ENCODE peak calls at places on chromosome 2, in seven cellular contexts. W is IMR-90; R is CD4-positive, alpha-beta memory T cell; I is uterus; N is GM06990; H is OCI-LY7; E is epithelial cell of esophagus. G is an unnamed sample.

GRCh38 chr2:29443086-29443485 is 327.9 kb downstream of the CLIP4 start:
- DNase-seq in W (no peak), E (no peak), I (no peak), R (no peak), H (no peak), N (no peak), G (no peak)

GRCh38 chr2:153935511-153935910 is 63.8 kb downstream of the GALNT13 start:
- DNase-seq in I (no peak), E (no peak), W (no peak), N (no peak), R (no peak), H (no peak), G (no peak)

GRCh38 chr2:121346886-121347285 is 61.9 kb upstream of the TFCP2L1 start:
- DNase-seq in N (no peak), I (no peak), W (no peak), H (no peak), E (no peak), R (no peak), G (no peak)

GRCh38 chr2:64750001-64750816 is 96.5 kb upstream of the SERTAD2 start:
- DNase-seq in I (peak), R (peak), E (peak), W (peak), H (peak), N (peak), G (peak)

GRCh38 chr2:168345601-168346000 is 98.2 kb upstream of the STK39 start:
- DNase-seq in W (no peak), I (no peak), H (peak), R (no peak), E (no peak), N (no peak), G (no peak)

GRCh38 chr2:24828641-24829040 is 35.4 kb downstream of the CENPO start:
- DNase-seq in R (no peak), N (no peak), H (no peak), I (no peak), W (no peak), E (no peak), G (no peak)

GRCh38 chr2:216192181-216192580 is 83.0 kb downstream of the XRCC5 start:
- DNase-seq in W (no peak), R (no peak), N (no peak), H (no peak), E (no peak), I (no peak), G (no peak)

GRCh38 chr2:160194351-160194750 is 5.7 kb downstream of the ITGB6 start:
- DNase-seq in N (no peak), I (no peak), R (no peak), W (no peak), H (no peak), E (peak), G (no peak)

GRCh38 chr2:215598376-215598975 is 162.6 kb upstream of the FN1 start:
- DNase-seq in N (no peak), E (peak), R (no peak), W (peak), H (no peak), I (no peak), G (no peak)

GRCh38 chr2:26765475-26766200 is 1.6 kb downstream of the SLC35F6 start:
- DNase-seq in R (no peak), W (no peak), H (no peak), N (no peak), I (no peak), E (peak), G (no peak)

GRCh38 chr2:169050476-169051240 is 18.7 kb upstream of the DHRS9 start:
- DNase-seq in I (no peak), H (no peak), N (no peak), R (no peak), W (no peak), E (peak), G (no peak)

GRCh38 chr2:1482253-1482675 is 69.0 kb downstream of the TPO start:
- DNase-seq in R (no peak), I (no peak), E (no peak), H (no peak), W (no peak), N (no peak), G (no peak)

GRCh38 chr2:1478311-1479305 is 65.3 kb downstream of the TPO start:
- DNase-seq in W (no peak), R (no peak), N (no peak), I (no peak), E (no peak), H (no peak), G (peak)

GRCh38 chr2:1482981-1483380 is 69.7 kb downstream of the TPO start:
- DNase-seq in H (no peak), I (no peak), W (no peak), N (no peak), R (no peak), E (no peak), G (no peak)

GRCh38 chr2:1481406-1482252 is 68.4 kb downstream of the TPO start:
- DNase-seq in R (no peak), I (no peak), E (no peak), N (no peak), W (no peak), H (no peak), G (no peak)

DNA sequence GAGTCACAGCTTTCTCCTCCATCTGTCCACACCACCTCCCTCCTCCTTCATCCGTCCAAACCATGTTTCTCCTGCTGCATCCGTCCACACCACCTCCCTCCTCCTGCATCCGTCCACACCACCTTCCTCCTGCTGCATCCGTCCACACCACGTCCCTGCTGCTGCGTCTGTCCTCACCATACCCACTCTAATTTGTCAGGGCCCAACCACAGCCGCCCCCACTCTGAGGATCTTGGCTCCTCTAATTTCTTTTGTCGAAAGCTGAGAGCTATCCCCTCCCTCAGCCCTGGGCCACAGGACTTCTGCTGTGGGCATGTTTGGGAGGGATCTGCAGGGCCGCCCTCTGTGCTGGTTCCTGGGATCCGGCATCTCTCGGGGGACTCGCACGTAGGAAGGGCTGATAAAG is 67.4 kb downstream of the TPO start:
- DNase-seq in H (no peak), R (no peak), W (no peak), E (no peak), N (no peak), I (no peak), G (no peak)
- H3K4me3 ChIP-seq in H (no peak), R (no peak), W (no peak), E (no peak), N (no peak), I (no peak), G (no peak)

GRCh38 chr2:55859875-55860274 is 63.7 kb downstream of the EFEMP1 start:
- DNase-seq in N (no peak), E (no peak), H (no peak), I (no peak), W (no peak), R (no peak), G (no peak)
- H3K4me3 ChIP-seq in N (no peak), E (no peak), H (no peak), I (no peak), W (no peak), R (no peak), G (no peak)

GRCh38 chr2:100104718-100105677 is 37.4 kb downstream of the AFF3 start:
- DNase-seq in E (no peak), R (peak), I (peak), N (peak), H (peak), W (peak), G (peak)

GRCh38 chr2:100107911-100108647 is 34.3 kb downstream of the AFF3 start:
- DNase-seq in H (no peak), E (no peak), I (no peak), W (no peak), N (no peak), R (no peak), G (no peak)

GRCh38 chr2:100107440-100107839 is 35.0 kb downstream of the AFF3 start:
- DNase-seq in H (no peak), I (no peak), W (no peak), E (no peak), R (no peak), N (no peak), G (no peak)

GRCh38 chr2:100106460-100106859 is 35.9 kb downstream of the AFF3 start:
- DNase-seq in R (no peak), I (peak), H (no peak), N (no peak), W (peak), E (no peak), G (no peak)

GRCh38 chr2:100105678-100106054 is 36.7 kb downstream of the AFF3 start:
- DNase-seq in N (peak), I (peak), R (no peak), W (peak), E (no peak), H (no peak), G (no peak)
- H3K4me3 ChIP-seq in N (peak), I (peak), R (peak), W (peak), E (no peak), H (peak), G (no peak)

GRCh38 chr2:224584768-224585204 is 377 bp downstream of the CUL3 start:
- DNase-seq in H (peak), I (peak), W (no peak), E (peak), N (peak), R (peak), G (peak)

GRCh38 chr2:224585205-224586088 is at the start of gene CUL3:
- DNase-seq in R (peak), E (peak), W (peak), I (peak), N (peak), H (peak), G (peak)

GRCh38 chr2:224580248-224580647 is 4.9 kb downstream of the CUL3 start:
- DNase-seq in E (no peak), N (no peak), R (no peak), H (no peak), I (no peak), W (no peak), G (no peak)

GRCh38 chr2:224586127-224586702 is 1.1 kb upstream of the CUL3 start:
- DNase-seq in W (no peak), E (no peak), H (peak), N (no peak), I (no peak), R (no peak), G (no peak)

GRCh38 chr2:224584111-224584764 is 925 bp downstream of the CUL3 start:
- DNase-seq in H (peak), E (peak), I (peak), N (no peak), R (peak), W (peak), G (peak)
- H3K4me3 ChIP-seq in H (peak), E (peak), I (peak), N (peak), R (peak), W (peak), G (peak)

GRCh38 chr2:235567842-235568241 is 74.0 kb downstream of the AGAP1 start:
- DNase-seq in W (no peak), I (no peak), N (no peak), R (no peak), H (no peak), E (peak), G (no peak)
- H3K4me3 ChIP-seq in W (no peak), I (no peak), N (no peak), R (no peak), H (no peak), E (no peak), G (no peak)

GRCh38 chr2:126657636-126658315 is 1.8 kb downstream of the GYPC start:
- DNase-seq in E (peak), W (peak), I (peak), N (peak), R (peak), H (peak), G (peak)
- H3K4me3 ChIP-seq in E (no peak), W (no peak), I (peak), N (peak), R (peak), H (peak), G (peak)

G was measured in DND-41.